ENCODE peak calls at places on chromosomes 5 and 9, in four cellular contexts. Q is stomach, O is Panc1, X is HL-60. N is an unnamed sample.
A peak's percentile ranks its signal among the peaks of the same experiment; 100 is the strongest.

GRCh38 chr5:131104169-131104775 is 60.8 kb downstream of the HINT1 start:
- DNase-seq in Q (no peak), O (no peak), X (no peak), N (no peak)

GRCh38 chr9:91750343-91750742 is 199.7 kb downstream of the ROR2 start:
- DNase-seq in Q (no peak), O (no peak), X (no peak), N (no peak)

GRCh38 chr5:180026320-180026719 is 45.2 kb downstream of the RNF130 start:
- DNase-seq in Q (peak; percentile 53), O (peak; percentile 57), X (no peak), N (no peak)

GRCh38 chr9:110027624-110028023 is 180.3 kb downstream of the C9orf152 start:
- DNase-seq in Q (no peak), O (no peak), X (peak; percentile 44), N (no peak)

GRCh38 chr9:109256381-109256780 is 64.5 kb downstream of the EPB41L4B start:
- DNase-seq in Q (no peak), O (no peak), X (no peak), N (no peak)

GRCh38 chr9:6788175-6789016 is 30.6 kb downstream of the KDM4C start:
- DNase-seq in Q (peak; percentile 39), O (peak; percentile 1), X (no peak), N (peak; percentile 86)

GRCh38 chr9:38334234-38334633 is 58.3 kb upstream of the ALDH1B1 start:
- DNase-seq in Q (peak; percentile 13), O (no peak), X (no peak), N (no peak)

GRCh38 chr9:335373-335772 is 120.7 kb downstream of the DOCK8 start:
- DNase-seq in Q (no peak), O (no peak), X (no peak), N (no peak)

GRCh38 chr9:131813116-131813515 is 73.2 kb upstream of the RAPGEF1 start:
- DNase-seq in Q (no peak), O (no peak), X (no peak), N (no peak)

GRCh38 chr5:518721-519120 is 5.5 kb downstream of the SLC9A3 start:
- DNase-seq in Q (no peak), O (no peak), X (no peak), N (no peak)

GRCh38 chr9:128245293-128246151 is 30.3 kb downstream of the GOLGA2 start:
- DNase-seq in Q (no peak), O (no peak), X (peak; percentile 71), N (no peak)

GRCh38 chr5:108345541-108346171 is 36.2 kb downstream of the FBXL17 start:
- DNase-seq in Q (no peak), O (peak; percentile 18), X (no peak), N (no peak)

GRCh38 chr9:137488330-137488653 is 29.2 kb upstream of the NSMF start:
- DNase-seq in Q (no peak), O (no peak), X (no peak), N (no peak)

DNA sequence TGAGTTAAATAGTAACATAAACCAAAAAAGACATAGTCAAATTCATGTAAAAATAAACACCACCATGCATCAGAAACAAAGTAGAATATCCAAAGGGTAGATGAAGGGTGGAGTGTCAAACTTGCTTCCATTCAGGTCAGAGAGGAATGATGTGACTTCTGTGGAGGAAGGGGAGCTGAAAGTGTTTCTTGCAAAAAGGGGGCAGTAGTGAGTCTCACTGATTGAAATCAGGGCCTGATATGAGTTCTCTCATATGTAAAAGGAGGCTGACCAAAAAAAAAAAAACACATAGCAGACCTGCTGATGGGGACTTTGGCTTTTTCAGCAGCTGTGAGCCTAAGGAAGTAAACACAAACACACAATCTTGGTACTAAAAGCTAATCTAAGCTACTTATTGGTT is 38.8 kb upstream of the RGMB start:
- DNase-seq in Q (no peak), O (no peak), X (no peak), N (no peak)
- TF ChIP-seq CTCF in Q (no peak), O (peak; percentile 28), X (no peak), N (no peak)

DNA sequence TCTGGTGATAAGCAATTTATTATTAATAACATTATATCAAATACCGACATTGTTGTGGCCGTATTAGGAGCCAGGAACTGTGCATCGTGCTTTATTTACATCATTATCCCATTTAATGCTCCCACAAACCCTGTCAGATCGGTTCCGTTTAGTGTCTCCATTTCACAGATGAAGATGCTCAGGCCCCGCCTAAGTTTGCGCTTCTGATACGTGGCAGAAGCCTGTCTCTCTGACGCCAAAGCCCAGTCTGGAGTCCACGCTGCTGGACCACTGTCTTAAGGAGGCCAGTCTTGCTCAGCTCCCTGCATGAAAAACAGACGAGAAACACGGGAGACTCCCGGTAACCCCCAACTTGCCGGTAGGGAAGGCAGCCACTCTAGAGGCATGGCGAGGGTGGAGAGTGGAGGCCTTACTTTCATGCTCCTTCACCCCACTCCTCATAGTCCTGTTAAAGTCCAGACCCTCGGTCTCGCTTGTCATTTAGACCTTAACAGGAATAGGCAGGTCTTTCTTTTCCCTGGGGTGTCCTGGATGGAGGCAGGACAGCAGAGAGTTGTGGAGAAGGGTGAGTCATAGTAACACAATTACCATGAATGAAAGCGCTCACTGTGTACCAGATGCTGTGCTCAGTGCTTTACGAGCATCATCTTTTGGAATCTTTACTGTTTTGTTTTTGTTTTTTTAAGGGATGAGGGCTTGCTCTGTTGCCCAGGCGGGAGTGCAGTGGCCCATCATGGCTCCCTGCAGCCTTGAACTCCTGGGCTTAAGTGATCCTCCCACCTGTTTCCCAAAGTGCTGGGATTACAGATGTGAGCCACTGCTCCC is 872 bp downstream of the TXNDC15 start:
- DNase-seq in Q (peak; percentile 42), O (peak; percentile 38), X (peak; percentile 3), N (peak; percentile 93)
- TF ChIP-seq POLR2AphosphoS5 in Q (no peak), O (no peak), X (no peak), N (no peak)

DNA sequence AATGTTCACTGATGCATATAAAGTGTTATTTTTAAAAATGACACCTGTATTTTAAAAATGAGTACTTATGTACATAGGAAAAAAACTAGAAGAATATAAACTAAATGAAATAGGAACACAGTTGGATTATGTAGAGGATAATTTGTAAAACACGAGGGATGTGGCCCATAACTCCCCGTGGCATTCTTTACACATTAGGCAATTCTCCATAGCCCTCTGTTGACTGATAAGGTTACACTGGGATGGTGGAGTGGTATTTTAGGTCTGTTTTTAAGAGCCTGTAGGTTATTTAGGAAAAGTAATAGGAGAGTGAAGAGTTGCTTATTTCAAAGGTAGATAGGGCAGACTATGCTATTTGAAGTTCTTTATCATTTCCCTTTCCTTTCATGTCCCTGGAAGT is 1.8 kb downstream of the CAVIN4 start:
- DNase-seq in Q (no peak), O (no peak), X (no peak), N (no peak)
- H3K27ac ChIP-seq in Q (no peak overlapping the region), O (no peak overlapping the region), X (no peak overlapping the region), N (no peak overlapping the region)

GRCh38 chr5:29367176-29367833 is 1826.2 kb upstream of the CDH6 start:
- DNase-seq in Q (no peak), O (no peak), X (no peak), N (no peak)
- TF ChIP-seq CTCF in Q (no peak), O (peak; percentile 42), X (no peak), N (no peak)

GRCh38 chr5:16565118-16565517 is 51.7 kb downstream of the RETREG1 start:
- DNase-seq in Q (no peak), O (no peak), X (no peak), N (peak; percentile 60)

GRCh38 chr5:16572289-16573015 is 44.3 kb downstream of the RETREG1 start:
- DNase-seq in Q (no peak), O (no peak), X (no peak), N (peak; percentile 72)

GRCh38 chr5:16570121-16570815 is 46.5 kb downstream of the RETREG1 start:
- DNase-seq in Q (no peak), O (no peak), X (no peak), N (peak; percentile 45)

GRCh38 chr5:16567365-16567764 is 49.4 kb downstream of the RETREG1 start:
- DNase-seq in Q (no peak), O (no peak), X (no peak), N (peak; percentile 84)

DNA sequence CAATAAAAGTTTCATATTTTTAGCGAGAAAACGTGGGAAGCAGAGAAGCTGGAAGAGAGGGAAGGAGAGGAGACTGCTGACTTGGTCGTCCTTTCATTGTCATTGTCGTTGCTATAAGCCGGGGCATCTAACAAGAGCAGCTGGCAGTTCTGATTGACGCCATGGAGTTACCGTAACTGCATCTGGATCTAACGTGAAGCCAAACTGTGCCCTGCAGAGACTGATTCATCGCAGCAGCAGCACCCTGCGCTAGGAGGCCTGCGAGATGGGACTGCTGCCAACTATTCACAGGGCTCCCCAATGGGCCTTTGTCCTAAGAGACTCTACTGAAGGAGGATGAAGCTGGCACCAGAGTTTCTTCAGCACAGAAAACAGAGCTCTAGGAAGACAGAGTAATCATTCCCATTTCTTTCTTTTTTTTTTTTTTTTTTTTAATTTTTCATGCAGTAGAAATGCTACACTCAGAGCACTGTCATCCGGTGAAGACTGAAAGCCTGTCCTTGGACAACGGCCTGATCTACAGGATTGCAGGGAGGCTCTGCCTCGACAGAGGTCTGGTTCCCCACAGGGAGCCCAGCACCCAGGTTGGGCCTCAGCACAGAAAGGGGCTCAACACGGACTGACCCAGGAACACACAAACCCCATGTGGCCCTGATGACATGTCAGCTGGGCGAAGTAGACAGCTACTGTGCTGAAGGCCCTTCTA is 47.8 kb downstream of the RETREG1 start:
- DNase-seq in Q (peak; percentile 45), O (no peak), X (no peak), N (peak; percentile 82)
- TF ChIP-seq POLR2AphosphoS5 in Q (no peak), O (no peak), X (no peak), N (no peak)

N was measured in esophagus muscularis mucosa.